ENCODE peak calls at places on chromosome 10, in five cellular contexts. N is right lobe of liver, R is fibroblast of pulmonary artery, O is cardiac fibroblast, D is cardiac muscle cell. K is an unnamed sample.

GRCh38 chr10:35270100-35270499 is 66.2 kb upstream of the CCNY start:
- DNase-seq in N (no peak), R (no peak), O (no peak), D (no peak), K (no peak)

GRCh38 chr10:123491692-123492415 is 174.3 kb upstream of the GPR26 start:
- DNase-seq in N (no peak), R (no peak), O (no peak), D (no peak), K (no peak)

GRCh38 chr10:110423650-110424049 is 74.1 kb upstream of the DUSP5 start:
- DNase-seq in N (no peak), R (no peak), O (no peak), D (no peak), K (no peak)

GRCh38 chr10:127952918-127953317 is 46.0 kb downstream of the PTPRE start:
- DNase-seq in N (no peak), R (no peak), O (no peak), D (no peak), K (no peak)

GRCh38 chr10:132447446-132448247 is 50.6 kb downstream of the PWWP2B start:
- DNase-seq in N (no peak), R (peak; percentile 36), O (peak; percentile 76), D (peak; percentile 71), K (no peak)

GRCh38 chr10:12482586-12482985 is 133.2 kb downstream of the CAMK1D start:
- DNase-seq in N (no peak), R (no peak), O (no peak), D (no peak), K (no peak)

GRCh38 chr10:67978749-67979148 is 94.3 kb downstream of the SIRT1 start:
- DNase-seq in N (no peak), R (no peak), O (no peak), D (peak; percentile 7), K (no peak)

GRCh38 chr10:116120688-116121087 is 152.3 kb downstream of the GFRA1 start:
- DNase-seq in N (no peak), R (no peak), O (no peak), D (no peak), K (no peak)

GRCh38 chr10:33136271-33136670 is 178.2 kb upstream of the ITGB1 start:
- DNase-seq in N (no peak), R (no peak), O (no peak), D (peak; percentile 57), K (no peak)

GRCh38 chr10:50929670-50930069 is 44.2 kb upstream of the A1CF start:
- DNase-seq in N (no peak), R (peak; percentile 25), O (peak; percentile 51), D (peak; percentile 6), K (no peak)

GRCh38 chr10:132397671-132398565 is 918 bp downstream of the PWWP2B start:
- DNase-seq in N (peak; percentile 81), R (peak; percentile 34), O (peak; percentile 67), D (peak; percentile 45), K (peak; percentile 73)

GRCh38 chr10:112232670-112233069 is 49.1 kb upstream of the GPAM start:
- DNase-seq in N (no peak), R (no peak), O (no peak), D (no peak), K (no peak)

GRCh38 chr10:98463022-98463421 is 16.3 kb upstream of the HPS1 start:
- DNase-seq in N (no peak), R (no peak), O (no peak), D (no peak), K (no peak)

GRCh38 chr10:78299861-78300453 is 266.3 kb downstream of the RPS24 start:
- DNase-seq in N (no peak), R (no peak), O (no peak), D (no peak), K (peak; percentile 56)

GRCh38 chr10:55400075-55400474 is 599.0 kb upstream of the PCDH15 start:
- DNase-seq in N (no peak), R (peak; percentile 17), O (no peak), D (no peak), K (no peak)

GRCh38 chr10:69749180-69750010 is 52.3 kb upstream of the COL13A1 start:
- DNase-seq in N (no peak), R (no peak), O (no peak), D (no peak), K (no peak)

GRCh38 chr10:60733189-60733815 is 45.0 kb upstream of the CDK1 start:
- DNase-seq in N (peak; percentile 50), R (no peak), O (no peak), D (peak; percentile 25), K (peak; percentile 41)

GRCh38 chr10:8058274-8059111 is 4.0 kb downstream of the GATA3 start:
- DNase-seq in N (peak; percentile 56), R (no peak), O (no peak), D (no peak), K (no peak)

GRCh38 chr10:82148764-82149163 is 273.8 kb downstream of the NRG3 start:
- DNase-seq in N (no peak), R (no peak), O (no peak), D (no peak), K (no peak)

GRCh38 chr10:23099816-23100215 is 4.4 kb downstream of the MSRB2 start:
- DNase-seq in N (no peak), R (peak; percentile 33), O (peak; percentile 57), D (no peak), K (no peak)

GRCh38 chr10:70227548-70228320 is 5.5 kb downstream of the PPA1 start:
- DNase-seq in N (no peak), R (peak; percentile 9), O (peak; percentile 34), D (no peak), K (no peak)

GRCh38 chr10:24603333-24603732 is 120.4 kb downstream of the ARHGAP21 start:
- DNase-seq in N (no peak), R (peak; percentile 55), O (peak; percentile 75), D (peak; percentile 48), K (no peak)

GRCh38 chr10:124926548-124926947 is 15.4 kb upstream of the ZRANB1 start:
- DNase-seq in N (no peak), R (no peak), O (no peak), D (no peak), K (no peak)

GRCh38 chr10:94355841-94356240 is 6.9 kb downstream of the NOC3L start:
- DNase-seq in N (no peak), R (no peak), O (no peak), D (no peak), K (no peak)

GRCh38 chr10:62266147-62266546 is 2.5 kb downstream of the RTKN2 start:
- DNase-seq in N (no peak), R (no peak), O (no peak), D (no peak), K (no peak)

GRCh38 chr10:126905776-126906703 is 812 bp downstream of the DOCK1 start:
- DNase-seq in N (no peak), R (peak; percentile 31), O (peak; percentile 33), D (peak; percentile 43), K (peak; percentile 27)

GRCh38 chr10:76150139-76150885 is 718.9 kb downstream of the LRMDA start:
- DNase-seq in N (no peak), R (peak; percentile 9), O (no peak), D (peak; percentile 29), K (no peak)

GRCh38 chr10:60140681-60141632 is 234.6 kb upstream of the CCDC6 start:
- DNase-seq in N (no peak), R (peak; percentile 51), O (peak; percentile 33), D (peak; percentile 56), K (peak; percentile 83)

DNA sequence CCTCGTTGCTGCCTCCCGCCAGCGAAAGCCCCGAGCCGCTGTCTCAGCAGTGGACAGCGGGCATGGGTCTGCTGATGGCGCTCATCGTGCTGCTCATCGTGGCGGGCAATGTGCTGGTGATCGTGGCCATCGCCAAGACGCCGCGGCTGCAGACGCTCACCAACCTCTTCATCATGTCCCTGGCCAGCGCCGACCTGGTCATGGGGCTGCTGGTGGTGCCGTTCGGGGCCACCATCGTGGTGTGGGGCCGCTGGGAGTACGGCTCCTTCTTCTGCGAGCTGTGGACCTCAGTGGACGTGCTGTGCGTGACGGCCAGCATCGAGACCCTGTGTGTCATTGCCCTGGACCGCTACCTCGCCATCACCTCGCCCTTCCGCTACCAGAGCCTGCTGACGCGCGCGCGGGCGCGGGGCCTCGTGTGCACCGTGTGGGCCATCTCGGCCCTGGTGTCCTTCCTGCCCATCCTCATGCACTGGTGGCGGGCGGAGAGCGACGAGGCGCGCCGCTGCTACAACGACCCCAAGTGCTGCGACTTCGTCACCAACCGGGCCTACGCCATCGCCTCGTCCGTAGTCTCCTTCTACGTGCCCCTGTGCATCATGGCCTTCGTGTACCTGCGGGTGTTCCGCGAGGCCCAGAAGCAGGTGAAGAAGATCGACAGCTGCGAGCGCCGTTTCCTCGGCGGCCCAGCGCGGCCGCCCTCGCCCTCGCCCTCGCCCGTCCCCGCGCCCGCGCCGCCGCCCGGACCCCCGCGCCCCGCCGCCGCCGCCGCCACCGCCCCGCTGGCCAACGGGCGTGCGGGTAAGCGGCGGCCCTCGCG is 795 bp downstream of the ADRB1 start:
- DNase-seq in N (no peak), R (no peak), O (no peak), D (no peak), K (no peak)
- H3K4me3 ChIP-seq in N (peak overlapping the region; percentile 52), R (no peak overlapping the region), O (no peak overlapping the region), D (peak overlapping the region; percentile 75), K (peak overlapping the region; percentile 38)

GRCh38 chr10:17257466-17258321 is 29.7 kb downstream of the VIM start:
- DNase-seq in N (no peak), R (peak; percentile 89), O (peak; percentile 88), D (peak; percentile 87), K (peak; percentile 74)
- H3K4me3 ChIP-seq in N (no peak overlapping the region), R (peak overlapping the region; percentile 20), O (peak overlapping the region; percentile 27), D (no peak overlapping the region), K (peak overlapping the region; percentile 14)

DNA sequence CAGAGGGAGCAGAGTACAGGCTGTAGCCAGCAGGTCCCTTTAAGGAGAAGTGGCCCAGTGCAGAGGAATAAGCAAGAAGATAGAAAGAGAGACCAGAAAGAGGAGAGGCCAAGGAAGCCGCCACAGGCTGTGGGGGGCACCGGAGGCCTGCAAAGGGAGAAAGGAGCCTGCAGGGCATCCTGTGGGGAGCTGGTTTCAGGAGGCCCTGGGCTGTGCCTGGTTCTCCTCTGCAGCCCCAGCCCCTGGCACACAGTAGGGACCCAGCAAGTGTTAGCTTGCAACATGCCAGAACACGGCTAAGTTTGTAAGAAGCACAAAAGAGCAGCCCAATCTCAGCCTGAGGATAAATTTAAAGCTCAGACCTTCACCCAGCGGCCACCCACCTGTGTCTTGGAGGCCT is 12.3 kb upstream of the C10orf71 start:
- DNase-seq in N (no peak), R (no peak), O (no peak), D (no peak), K (no peak)
- H3K4me3 ChIP-seq in N (no peak overlapping the region), R (no peak overlapping the region), O (no peak overlapping the region), D (no peak overlapping the region), K (no peak overlapping the region)

DNA sequence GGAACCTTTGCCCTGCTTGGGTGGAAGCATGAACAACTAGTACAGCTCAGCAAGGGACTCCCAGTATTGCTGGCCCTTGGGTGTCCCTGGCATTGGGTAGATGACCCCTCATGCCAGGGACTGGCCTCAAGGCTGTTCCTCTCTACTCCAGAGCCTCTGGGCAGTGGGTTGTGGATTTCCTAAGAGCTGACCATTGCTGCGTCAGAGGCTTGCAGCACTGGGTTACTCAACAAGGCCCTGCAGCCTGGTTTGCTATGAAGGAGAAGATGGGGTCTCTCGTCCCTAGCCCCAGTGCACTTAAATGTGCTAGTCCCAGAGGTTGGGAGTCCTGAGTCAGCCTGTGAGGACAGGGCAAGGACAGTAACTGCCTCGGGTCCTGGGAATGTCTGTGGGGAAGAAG is 2.5 kb downstream of the VSIR start:
- DNase-seq in N (no peak), R (no peak), O (peak; percentile 36), D (peak; percentile 78), K (peak; percentile 33)
- H3K4me3 ChIP-seq in N (peak overlapping the region; percentile 2), R (no peak overlapping the region), O (no peak overlapping the region), D (no peak overlapping the region), K (no peak overlapping the region)

GRCh38 chr10:101566333-101567164 is 21.5 kb downstream of the POLL start:
- DNase-seq in N (peak; percentile 46), R (peak; percentile 24), O (no peak), D (peak; percentile 44), K (no peak)
- H3K4me3 ChIP-seq in N (no peak overlapping the region), R (peak overlapping the region; percentile 17), O (peak overlapping the region; percentile 24), D (no peak overlapping the region), K (peak overlapping the region; percentile 6)